ENCODE peak calls at places on chromosome 6, in six cellular contexts. S, Z, R, X, G and M are unnamed samples.

GRCh38 chr6:146331008-146331407 is 212.6 kb upstream of the RAB32 start:
- DNase-seq in X (no peak), Z (no peak), S (no peak), G (no peak), R (no peak), M (no peak)

GRCh38 chr6:84696181-84696580 is 68.2 kb downstream of the TBX18 start:
- DNase-seq in Z (no peak), G (no peak), S (no peak), X (no peak), R (peak; percentile 23), M (no peak)

GRCh38 chr6:6148192-6148815 is 141.6 kb upstream of the NRN1 start:
- DNase-seq in S (no peak), G (no peak), R (no peak), X (no peak), Z (no peak), M (no peak)

GRCh38 chr6:40695114-40695513 is 108.0 kb upstream of the LRFN2 start:
- DNase-seq in Z (no peak), X (no peak), G (no peak), R (no peak), S (no peak), M (no peak)

GRCh38 chr6:157119502-157120027 is 203.8 kb downstream of the TMEM242 start:
- DNase-seq in S (no peak), G (no peak), Z (no peak), R (no peak), X (no peak), M (no peak)

GRCh38 chr6:8939615-8940014 is 504.3 kb upstream of the SLC35B3 start:
- DNase-seq in Z (no peak), R (no peak), X (no peak), S (no peak), G (no peak), M (no peak)

GRCh38 chr6:151141685-151142084 is 98.1 kb upstream of the AKAP12 start:
- DNase-seq in X (no peak), G (no peak), S (no peak), R (no peak), Z (no peak), M (no peak)

GRCh38 chr6:90818163-90818562 is 231.3 kb upstream of the MAP3K7 start:
- DNase-seq in X (no peak), G (no peak), Z (no peak), R (no peak), S (no peak), M (no peak)

GRCh38 chr6:80771941-80772340 is 665.5 kb downstream of the BCKDHB start:
- DNase-seq in G (no peak), R (peak; percentile 19), X (no peak), Z (no peak), S (no peak), M (no peak)

GRCh38 chr6:157946865-157947532 is 34.7 kb upstream of the SYNJ2 start:
- DNase-seq in Z (no peak), S (no peak), G (no peak), R (no peak), X (peak; percentile 36), M (no peak)

GRCh38 chr6:16925461-16925860 is 164.2 kb upstream of the ATXN1 start:
- DNase-seq in G (no peak), R (peak; percentile 18), Z (no peak), X (no peak), S (no peak), M (no peak)

GRCh38 chr6:28211840-28212509 is 13.1 kb upstream of the ZSCAN9 start:
- DNase-seq in X (peak; percentile 60), Z (no peak), G (no peak), S (no peak), R (peak; percentile 15), M (no peak)